ENCODE peak calls at places on chromosomes 1 and 21, in eight cellular contexts. D is spleen, G is heart left ventricle, K is IMR-90, M is tibial nerve, O is breast epithelium, B is A549, X is stomach. T is an unnamed sample.

GRCh38 chr1:110098222-110099026 is 13.8 kb upstream of the UBL4B start:
- DNase-seq in K (no peak), X (no peak), B (no peak), O (no peak), M (no peak), D (no peak), G (no peak), T (no peak)

GRCh38 chr1:1162597-1163537 is 10.8 kb upstream of the TTLL10 start:
- DNase-seq in O (peak; percentile 86), G (no peak), M (no peak), B (no peak), D (no peak), X (peak; percentile 95), K (no peak), T (no peak)

GRCh38 chr1:119075614-119076013 is 64.8 kb downstream of the WARS2 start:
- DNase-seq in G (no peak), M (no peak), X (no peak), B (no peak), O (no peak), K (peak; percentile 75), D (no peak), T (no peak)

GRCh38 chr1:113676524-113676923 is 82.8 kb downstream of the PHTF1 start:
- DNase-seq in B (no peak), M (no peak), D (no peak), X (no peak), G (no peak), K (no peak), O (no peak), T (no peak)

GRCh38 chr1:202553560-202554038 is 156.7 kb downstream of the SYT2 start:
- DNase-seq in G (no peak), D (no peak), B (no peak), K (peak; percentile 67), O (no peak), X (no peak), M (no peak), T (no peak)

GRCh38 chr1:217137210-217137871 is 414.1 kb upstream of the ESRRG start:
- DNase-seq in K (no peak), M (no peak), O (no peak), X (no peak), D (peak; percentile 68), G (no peak), B (no peak), T (no peak)

GRCh38 chr21:36125513-36126121 is 9.3 kb upstream of the CBR3 start:
- DNase-seq in M (peak; percentile 41), D (no peak), X (peak; percentile 71), O (no peak), K (peak; percentile 70), G (no peak), B (no peak), T (no peak)

GRCh38 chr1:200139661-200140250 is 112.2 kb downstream of the NR5A2 start:
- DNase-seq in B (peak; percentile 60), D (no peak), G (no peak), O (no peak), M (no peak), X (no peak), K (peak; percentile 68), T (no peak)

GRCh38 chr1:169106095-169106920 is at the start of gene ATP1B1:
- DNase-seq in G (peak; percentile 94), B (peak; percentile 91), X (peak; percentile 94), O (peak; percentile 89), D (peak; percentile 94), M (peak; percentile 71), K (peak; percentile 71), T (peak; percentile 26)

GRCh38 chr1:169109561-169110134 is 3.2 kb downstream of the ATP1B1 start:
- DNase-seq in M (no peak), X (peak; percentile 87), D (no peak), B (peak; percentile 83), K (peak; percentile 92), G (no peak), O (peak; percentile 58), T (no peak)

GRCh38 chr1:169108897-169109560 is 2.5 kb downstream of the ATP1B1 start:
- DNase-seq in K (peak; percentile 35), B (no peak), O (no peak), M (no peak), X (peak; percentile 59), G (no peak), D (no peak), T (no peak)

GRCh38 chr1:169106921-169107672 is 607 bp downstream of the ATP1B1 start:
- DNase-seq in G (peak; percentile 69), D (peak; percentile 80), M (no peak), O (no peak), B (no peak), K (peak; percentile 39), X (no peak), T (no peak)

GRCh38 chr1:169107673-169108160 is 1.2 kb downstream of the ATP1B1 start:
- DNase-seq in X (no peak), O (no peak), B (no peak), K (peak; percentile 62), D (no peak), M (no peak), G (no peak), T (no peak)
- TF ChIP-seq POLR2A in X (no peak), O (no peak), B (peak; percentile 12), K (peak; percentile 53), D (no peak), M (no peak), G (no peak), T (no peak)

GRCh38 chr1:6359568-6360496 is 33.7 kb downstream of the ACOT7 start:
- DNase-seq in B (no peak), D (peak; percentile 89), O (no peak), M (no peak), K (peak; percentile 88), X (peak; percentile 88), G (peak; percentile 75), T (no peak)
- H3K27ac ChIP-seq in B (peak overlapping the region; percentile 58), D (peak overlapping the region; percentile 85), O (peak overlapping the region; percentile 65), M (peak overlapping the region; percentile 80), K (peak overlapping the region; percentile 72), X (peak overlapping the region; percentile 92), G (peak overlapping the region; percentile 87), T (peak overlapping the region; percentile 94)

GRCh38 chr1:27394282-27394658 is 1.8 kb downstream of the GPR3 start:
- DNase-seq in D (no peak), B (no peak), O (no peak), M (no peak), G (no peak), K (no peak), X (no peak), T (no peak)

GRCh38 chr1:27391511-27392095 is 819 bp upstream of the GPR3 start:
- DNase-seq in D (peak; percentile 75), X (peak; percentile 46), M (no peak), G (no peak), B (no peak), K (peak; percentile 57), O (no peak), T (no peak)

GRCh38 chr1:27392096-27392777 is at the start of gene GPR3:
- DNase-seq in X (peak; percentile 92), M (peak; percentile 82), D (peak; percentile 94), O (peak; percentile 86), K (peak; percentile 91), B (peak; percentile 81), G (peak; percentile 96), T (peak; percentile 46)

GRCh38 chr1:27393641-27394281 is 1.3 kb downstream of the GPR3 start:
- DNase-seq in D (peak; percentile 74), O (no peak), G (no peak), K (no peak), X (no peak), M (no peak), B (no peak), T (no peak)

DNA sequence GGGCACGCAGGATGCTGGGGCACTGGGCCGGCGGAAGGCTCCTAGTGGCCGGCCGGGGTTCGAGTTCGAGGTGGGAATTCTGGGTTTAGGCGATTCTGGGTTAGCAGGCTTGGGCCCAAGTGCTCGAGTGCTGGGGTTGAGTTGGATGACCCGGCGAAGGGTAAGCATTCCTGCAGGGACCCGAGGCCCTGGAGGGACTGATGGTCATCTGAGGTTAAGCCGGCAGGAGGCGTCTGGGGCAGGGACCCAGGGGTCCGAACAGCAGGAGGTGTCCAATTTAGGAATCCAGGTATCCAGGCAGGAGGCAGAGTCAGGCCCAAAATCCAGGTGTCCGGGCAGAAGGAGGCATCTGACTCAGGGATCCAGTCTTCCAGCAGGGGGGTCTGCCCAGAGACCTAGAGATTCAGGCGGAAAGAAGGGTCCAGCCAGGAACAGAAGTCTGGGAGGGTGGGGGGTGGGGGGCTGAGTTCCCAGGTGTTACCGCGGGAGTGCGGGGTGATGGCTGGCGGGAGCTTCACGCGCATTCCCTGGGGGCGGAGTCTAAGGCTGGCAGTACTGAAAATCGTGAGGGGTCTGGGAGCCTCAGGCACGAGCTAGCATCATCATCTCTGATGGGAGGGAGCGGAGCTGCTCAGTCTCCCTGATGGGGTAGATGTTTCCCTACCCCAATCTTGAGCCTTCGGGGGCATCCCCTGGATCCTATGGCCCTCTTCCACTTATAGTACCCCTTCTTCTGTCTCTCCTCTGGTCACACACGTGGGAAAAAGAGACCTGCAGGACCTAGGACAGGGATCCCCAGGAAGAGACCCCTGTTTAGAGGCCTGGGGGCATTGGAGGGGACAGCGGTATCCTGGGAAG is 585 bp downstream of the GPR3 start:
- DNase-seq in D (peak; percentile 66), G (no peak), M (no peak), B (peak; percentile 64), O (no peak), X (no peak), K (no peak), T (no peak)
- TF ChIP-seq POLR2A in D (no peak), G (no peak), M (no peak), B (no peak), O (no peak), X (no peak), K (no peak), T (no peak)

GRCh38 chr1:111204211-111204883 is 3.9 kb upstream of the DENND2D start:
- DNase-seq in O (peak; percentile 65), X (peak; percentile 83), K (no peak), D (peak; percentile 98), G (peak; percentile 84), M (no peak), B (no peak), T (peak; percentile 37)
- H3K27ac ChIP-seq in O (peak overlapping the region; percentile 96), X (peak overlapping the region; percentile 97), K (no peak overlapping the region), D (peak overlapping the region; percentile 98), G (peak overlapping the region; percentile 93), M (peak overlapping the region; percentile 98), B (peak overlapping the region; percentile 65), T (peak overlapping the region; percentile 93)

DNA sequence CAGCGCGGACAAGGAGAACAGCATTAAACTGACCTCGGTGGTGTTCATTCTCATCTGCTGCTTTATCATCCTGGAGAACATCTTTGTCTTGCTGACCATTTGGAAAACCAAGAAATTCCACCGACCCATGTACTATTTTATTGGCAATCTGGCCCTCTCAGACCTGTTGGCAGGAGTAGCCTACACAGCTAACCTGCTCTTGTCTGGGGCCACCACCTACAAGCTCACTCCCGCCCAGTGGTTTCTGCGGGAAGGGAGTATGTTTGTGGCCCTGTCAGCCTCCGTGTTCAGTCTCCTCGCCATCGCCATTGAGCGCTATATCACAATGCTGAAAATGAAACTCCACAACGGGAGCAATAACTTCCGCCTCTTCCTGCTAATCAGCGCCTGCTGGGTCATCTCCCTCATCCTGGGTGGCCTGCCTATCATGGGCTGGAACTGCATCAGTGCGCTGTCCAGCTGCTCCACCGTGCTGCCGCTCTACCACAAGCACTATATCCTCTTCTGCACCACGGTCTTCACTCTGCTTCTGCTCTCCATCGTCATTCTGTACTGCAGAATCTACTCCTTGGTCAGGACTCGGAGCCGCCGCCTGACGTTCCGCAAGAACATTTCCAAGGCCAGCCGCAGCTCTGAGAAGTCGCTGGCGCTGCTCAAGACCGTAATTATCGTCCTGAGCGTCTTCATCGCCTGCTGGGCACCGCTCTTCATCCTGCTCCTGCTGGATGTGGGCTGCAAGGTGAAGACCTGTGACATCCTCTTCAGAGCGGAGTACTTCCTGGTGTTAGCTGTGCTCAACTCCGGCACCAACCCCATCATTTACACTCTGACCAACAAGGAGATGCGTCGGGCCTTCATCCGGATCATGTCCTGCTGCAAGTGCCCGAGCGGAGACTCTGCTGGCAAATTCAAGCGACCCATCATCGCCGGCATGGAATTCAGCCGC is 2.5 kb downstream of the S1PR1 start:
- DNase-seq in G (peak; percentile 56), D (peak; percentile 78), M (no peak), X (no peak), K (no peak), B (no peak), O (no peak), T (no peak)
- TF ChIP-seq POLR2A in G (no peak), D (no peak), M (no peak), X (no peak), K (no peak), B (no peak), O (no peak), T (no peak)